ENCODE peak calls at places on chromosomes 13 and 19, in eight cellular contexts. Z is IMR-90, C is esophagus muscularis mucosa, Q is transverse colon, L is heart left ventricle, J is A549, V is tibial nerve, I is body of pancreas. B is an unnamed sample.

GRCh38 chr13:114229486-114229885 is 5.2 kb upstream of the CDC16 start:
- DNase-seq in C (no peak), I (no peak), Q (no peak), J (no peak), Z (no peak), V (no peak), L (no peak), B (no peak)

GRCh38 chr19:38932425-38933179 is 1.9 kb downstream of the MRPS12 start:
- DNase-seq in I (peak), J (peak), Q (no peak), C (no peak), Z (peak), V (no peak), L (no peak), B (peak)

GRCh38 chr13:105346141-105346766 is 1189.2 kb downstream of the EFNB2 start:
- DNase-seq in C (no peak), V (no peak), J (peak), I (no peak), Q (no peak), L (no peak), Z (peak), B (no peak)

GRCh38 chr13:76879211-76879875 is 6.9 kb downstream of the KCTD12 start:
- DNase-seq in C (no peak), Z (peak), V (no peak), J (no peak), L (peak), Q (peak), I (peak), B (no peak)

GRCh38 chr19:6376512-6377193 is 920 bp upstream of the PSPN start:
- DNase-seq in L (no peak), V (no peak), Q (no peak), J (no peak), Z (no peak), I (no peak), C (no peak), B (no peak)

GRCh38 chr13:111927181-111927540 is 139.8 kb upstream of the SOX1 start:
- DNase-seq in Q (no peak), L (no peak), C (no peak), I (no peak), V (no peak), Z (no peak), J (no peak), B (no peak)

GRCh38 chr19:49932731-49933131 is 3.4 kb upstream of the NUP62 start:
- DNase-seq in Q (no peak), C (no peak), I (no peak), V (no peak), Z (no peak), J (no peak), L (no peak), B (no peak)

GRCh38 chr13:36526897-36527296 is 94.6 kb downstream of the CCNA1 start:
- DNase-seq in Z (no peak), Q (no peak), L (no peak), V (no peak), I (no peak), C (peak), J (no peak), B (no peak)

GRCh38 chr19:11551603-11552235 is 7.3 kb downstream of the ELOF1 start:
- DNase-seq in V (no peak), I (no peak), C (no peak), Q (peak), Z (no peak), J (no peak), L (no peak), B (no peak)

GRCh38 chr19:54574051-54574450 is 461 bp downstream of the LILRA2 start:
- DNase-seq in C (peak), V (no peak), Z (no peak), Q (no peak), I (no peak), J (no peak), L (no peak), B (no peak)

GRCh38 chr13:46571189-46571901 is 18.4 kb downstream of the LRCH1 start:
- DNase-seq in I (no peak), Q (no peak), C (no peak), V (no peak), J (peak), Z (peak), L (no peak), B (no peak)

GRCh38 chr13:31096624-31097302 is 64.9 kb downstream of the HSPH1 start:
- DNase-seq in C (no peak), Q (peak), L (no peak), Z (no peak), J (no peak), V (no peak), I (no peak), B (no peak)

GRCh38 chr19:52336976-52337375 is 933 bp downstream of the ZNF610 start:
- DNase-seq in L (no peak), V (no peak), C (no peak), Q (no peak), I (no peak), J (no peak), Z (peak), B (no peak)

GRCh38 chr13:89057862-89058261 is 1386.7 kb downstream of the SLITRK5 start:
- DNase-seq in I (no peak), Z (no peak), V (no peak), C (no peak), Q (no peak), J (no peak), L (no peak), B (no peak)

GRCh38 chr13:91406619-91407018 is 8.2 kb downstream of the GPC5 start:
- DNase-seq in V (no peak), Z (peak), Q (no peak), L (no peak), J (peak), I (peak), C (no peak), B (peak)

GRCh38 chr19:18520848-18521691 is 800 bp downstream of the ELL start:
- DNase-seq in Q (peak), I (peak), C (no peak), Z (no peak), L (peak), V (no peak), J (no peak), B (no peak)

GRCh38 chr13:47033216-47033615 is 136.4 kb upstream of the HTR2A start:
- DNase-seq in Q (no peak), V (no peak), C (no peak), J (no peak), I (peak), Z (peak), L (no peak), B (no peak)

GRCh38 chr19:17847538-17848366 is at the start of gene JAK3:
- DNase-seq in I (peak), V (no peak), J (no peak), Q (peak), Z (peak), L (peak), C (no peak), B (peak)

DNA sequence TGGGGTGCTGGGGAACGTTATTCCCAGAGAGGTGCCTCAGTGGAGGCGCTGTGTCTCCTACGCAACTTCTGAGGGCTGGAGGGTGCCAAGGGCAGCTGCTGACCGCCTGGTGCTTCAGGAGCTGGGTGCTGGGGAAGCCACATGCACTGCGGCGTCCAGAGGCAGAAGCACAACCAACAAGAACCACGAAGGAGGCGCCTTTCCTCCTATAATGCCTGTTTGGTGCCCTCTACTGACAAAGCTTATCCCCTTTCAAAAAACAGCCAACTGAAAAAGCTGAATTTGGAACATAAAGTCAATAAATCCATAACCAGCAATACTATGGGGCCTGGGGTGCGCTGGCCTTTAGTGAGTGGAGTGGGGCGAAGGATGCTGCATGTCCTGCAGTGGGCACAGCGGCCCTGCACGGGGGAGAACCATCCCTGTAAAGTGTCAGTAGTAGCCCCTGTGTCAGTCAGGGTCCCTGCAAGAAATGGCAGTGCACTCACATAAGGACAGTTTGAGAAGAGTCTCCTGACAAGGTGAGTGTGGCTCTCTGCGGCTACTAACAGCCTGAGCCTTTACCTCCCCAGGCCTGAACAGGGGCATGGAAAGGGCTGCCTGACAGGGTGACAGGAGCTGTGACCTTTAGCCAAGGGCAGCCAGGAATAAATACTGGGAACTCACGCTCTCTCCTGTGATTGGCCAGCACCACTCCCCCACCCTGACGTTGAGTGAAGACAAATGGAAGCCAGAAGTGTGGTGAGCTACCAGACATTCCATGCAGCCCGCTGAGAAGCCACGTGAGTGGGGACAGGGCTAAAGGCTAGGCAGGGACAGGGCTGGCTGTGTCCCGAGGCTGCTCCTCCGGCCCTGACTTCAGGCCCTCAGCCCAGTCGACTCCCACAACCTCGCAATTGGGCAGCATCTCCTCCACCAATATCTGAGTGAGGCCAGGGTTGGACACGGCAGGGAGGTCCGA is 4.5 kb upstream of the B3GNT8 start:
- DNase-seq in J (peak), I (peak), L (peak), C (no peak), V (no peak), Q (no peak), Z (peak), B (peak)
- TF ChIP-seq POLR2A in J (no peak), I (no peak), L (no peak), C (no peak), V (no peak), Q (no peak), Z (no peak), B (no peak)

DNA sequence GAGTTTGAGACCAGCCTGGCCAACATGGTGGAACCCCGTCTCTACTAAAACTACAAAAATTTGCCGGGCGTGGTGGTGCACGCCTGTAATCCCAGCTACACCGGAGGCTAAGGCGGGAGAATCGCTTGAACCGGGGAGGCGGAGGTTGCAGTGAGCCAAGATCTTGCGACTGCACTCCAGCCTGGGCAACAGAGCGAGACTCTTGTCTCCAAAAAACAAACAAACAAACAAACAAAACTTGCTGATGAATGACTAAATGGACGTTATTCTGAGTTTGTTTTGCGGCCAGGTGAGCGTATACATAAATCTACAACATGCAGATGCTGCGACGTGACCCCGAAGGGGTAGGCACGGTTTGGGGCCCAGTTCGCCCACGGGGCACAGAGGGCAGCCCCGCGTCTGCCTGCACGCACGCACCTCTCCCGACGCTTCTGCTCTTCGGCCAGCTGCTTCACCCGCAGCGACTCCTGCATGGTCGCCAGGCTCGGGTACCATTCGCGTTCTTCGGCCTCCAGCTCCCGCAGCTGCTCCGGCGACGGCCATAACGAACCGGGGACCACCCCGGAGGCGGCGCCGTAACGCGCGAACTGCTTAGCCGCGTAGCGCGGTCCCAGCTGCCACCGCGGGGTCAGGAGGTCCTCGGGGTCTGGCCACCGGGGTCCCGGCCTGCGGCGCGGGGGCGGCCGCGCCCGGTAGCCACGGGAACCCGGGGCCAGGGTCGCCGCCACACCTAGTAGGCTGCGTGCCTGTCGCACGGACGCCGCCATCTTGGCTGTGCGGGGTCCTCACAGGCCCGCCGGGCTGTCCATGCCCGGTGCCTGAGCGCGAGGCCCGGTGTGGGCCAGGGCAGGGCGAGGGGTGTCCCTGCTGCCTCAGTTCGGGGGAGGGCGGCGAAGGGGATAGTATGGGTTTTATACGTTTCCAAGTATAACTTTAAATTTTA is at the start of gene GADD45GIP1:
- DNase-seq in I (peak), Q (peak), J (peak), V (peak), C (no peak), Z (peak), L (peak), B (peak)
- TF ChIP-seq POLR2A in I (peak), Q (peak), J (peak), V (peak), C (peak), Z (peak), L (no peak), B (peak)

GRCh38 chr19:1430201-1430621 is 8.0 kb upstream of the RPS15 start:
- DNase-seq in J (no peak), V (no peak), C (no peak), I (no peak), Q (no peak), Z (no peak), L (no peak), B (no peak)
- TF ChIP-seq POLR2A in J (no peak), V (no peak), C (no peak), I (no peak), Q (no peak), Z (no peak), L (no peak), B (no peak)

GRCh38 chr13:49443689-49444516 is at the start of the genes CAB39L and SETDB2:
- DNase-seq in Z (peak), Q (peak), C (peak), I (peak), J (peak), V (peak), L (peak), B (peak)
- TF ChIP-seq POLR2A in Z (peak), Q (peak), C (peak), I (peak), J (peak), V (peak), L (no peak), B (peak)

DNA sequence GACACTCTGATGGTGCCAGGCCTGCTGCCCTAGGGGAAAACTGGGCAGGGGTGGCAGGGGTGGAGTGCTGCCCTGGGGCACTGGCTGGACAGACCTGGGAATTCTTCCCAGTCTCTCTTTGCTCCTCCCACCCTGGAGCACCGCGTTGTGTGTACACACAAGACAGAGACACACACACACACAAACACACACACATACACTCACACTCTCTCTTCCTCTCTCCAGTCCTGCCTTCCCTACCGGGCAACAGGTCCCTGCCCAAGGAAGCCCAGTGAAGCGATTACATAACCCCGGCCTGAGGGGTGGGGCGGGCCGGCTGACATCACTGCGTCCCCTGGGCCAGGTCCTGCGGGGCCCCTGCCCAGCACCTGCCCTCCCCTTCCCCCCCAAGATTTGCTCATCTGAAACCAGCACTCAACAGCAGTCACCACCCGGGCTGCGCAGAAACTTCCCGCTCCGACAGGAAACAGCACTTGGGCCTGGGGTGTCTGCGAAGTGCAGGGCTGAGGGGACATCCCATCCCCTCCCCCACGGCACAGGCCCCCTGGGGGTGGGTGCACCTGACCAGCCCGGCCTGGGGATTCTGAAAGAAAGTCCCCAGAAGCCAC is 1.2 kb downstream of the MKNK2 start:
- DNase-seq in Q (peak), C (no peak), L (peak), V (peak), Z (peak), J (peak), I (peak), B (peak)
- TF ChIP-seq POLR2A in Q (peak), C (peak), L (no peak), V (peak), Z (no peak), J (no peak), I (peak), B (peak)

DNA sequence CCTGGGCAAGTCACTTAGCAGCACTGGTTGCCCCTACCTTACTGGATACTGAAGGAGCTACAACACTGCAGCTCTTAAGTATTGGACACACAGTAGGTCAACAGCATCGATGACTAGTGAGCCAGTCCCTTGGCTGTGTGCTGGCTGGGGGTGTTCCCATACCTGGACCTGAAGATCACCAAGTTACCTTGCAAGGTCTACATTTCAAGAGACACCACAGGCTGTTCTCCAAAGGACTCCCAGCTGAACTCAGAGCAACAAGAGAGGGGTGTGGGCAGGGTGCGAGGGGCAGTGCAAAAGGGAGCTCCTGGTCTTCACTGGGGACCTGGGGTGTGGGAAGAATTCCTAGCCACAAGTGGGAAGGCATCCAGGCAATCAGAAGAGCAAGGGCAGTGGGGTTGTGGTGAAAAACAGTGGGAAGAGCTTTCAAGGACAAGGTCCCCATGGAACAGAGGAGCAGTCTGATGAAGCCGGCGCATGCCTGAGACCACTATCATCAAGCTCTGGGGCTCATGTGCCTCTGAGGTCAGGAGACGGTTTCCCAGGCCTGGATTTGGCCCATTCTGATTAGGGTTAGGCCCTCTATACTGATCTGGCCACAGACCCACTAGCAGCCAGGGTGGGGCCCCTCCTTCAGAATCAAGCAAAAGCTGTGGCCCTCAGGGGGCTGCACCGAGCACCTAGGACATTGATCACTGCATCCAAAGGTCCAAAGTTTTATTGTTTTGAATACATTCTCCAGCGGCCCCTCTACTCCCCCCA is 4.6 kb upstream of the GSK3A start:
- DNase-seq in Z (peak), V (no peak), L (no peak), Q (no peak), C (peak), J (peak), I (no peak), B (no peak)
- TF ChIP-seq POLR2A in Z (no peak), V (no peak), L (no peak), Q (no peak), C (no peak), J (no peak), I (no peak), B (no peak)